ENCODE peak calls at places on chromosomes 3 and 15, in seven cellular contexts. L is heart right ventricle; W is psoas muscle; I is effector memory CD4-positive, alpha-beta T cell; C is NB4; O is bronchial epithelial cell; U is upper lobe of left lung. V is an unnamed sample.

GRCh38 chr15:45377630-45378148 is 655 bp downstream of the GATM start:
- DNase-seq in I (no peak), U (peak), L (peak), W (peak), C (no peak), O (no peak), V (no peak)

GRCh38 chr3:128226794-128227399 is 73.6 kb downstream of the EEFSEC start:
- DNase-seq in W (peak), C (peak), L (peak), U (peak), I (no peak), O (no peak), V (no peak)

GRCh38 chr3:13221491-13221890 is 148.3 kb upstream of the IQSEC1 start:
- DNase-seq in O (no peak), L (no peak), C (no peak), W (no peak), I (no peak), U (peak), V (no peak)

GRCh38 chr3:159913712-159914414 is 74.8 kb upstream of the IL12A start:
- DNase-seq in L (no peak), I (no peak), U (no peak), C (no peak), O (no peak), W (no peak), V (no peak)

GRCh38 chr3:117885046-117885445 is 1149.6 kb downstream of the IGSF11 start:
- DNase-seq in I (no peak), W (no peak), O (no peak), U (no peak), L (no peak), C (peak), V (no peak)

GRCh38 chr3:126753191-126754160 is 49.4 kb downstream of the CHCHD6 start:
- DNase-seq in I (no peak), C (no peak), U (peak), W (no peak), L (no peak), O (peak), V (no peak)

GRCh38 chr15:101088788-101089578 is 162.9 kb downstream of the CHSY1 start:
- DNase-seq in L (peak), U (peak), W (peak), C (peak), I (peak), O (peak), V (no peak)

GRCh38 chr3:64318001-64318400 is 92.7 kb upstream of the PRICKLE2 start:
- DNase-seq in W (no peak), I (no peak), C (no peak), O (no peak), U (no peak), L (no peak), V (no peak)

GRCh38 chr15:66698318-66698961 is 3.6 kb upstream of the SMAD6 start:
- DNase-seq in O (peak), I (no peak), C (peak), U (no peak), W (peak), L (peak), V (no peak)

GRCh38 chr15:58065011-58065444 is 483 bp downstream of the ALDH1A2 start:
- DNase-seq in L (peak), U (peak), C (no peak), O (no peak), I (no peak), W (peak), V (no peak)

GRCh38 chr15:71201471-71201870 is 86.2 kb downstream of the THSD4 start:
- DNase-seq in C (no peak), I (no peak), U (no peak), L (no peak), W (no peak), O (no peak), V (no peak)

GRCh38 chr15:99592135-99592845 is 26.5 kb downstream of the MEF2A start:
- DNase-seq in I (no peak), C (no peak), U (no peak), O (no peak), W (no peak), L (no peak), V (peak)

GRCh38 chr3:161854232-161854771 is 357.7 kb downstream of the OTOL1 start:
- DNase-seq in C (peak), O (peak), I (no peak), U (no peak), L (no peak), W (no peak), V (peak)

GRCh38 chr15:68576253-68577236 is 2.2 kb upstream of the CORO2B start:
- DNase-seq in I (no peak), C (no peak), L (no peak), U (no peak), O (no peak), W (no peak), V (no peak)

GRCh38 chr15:68278345-68279217 is 1.0 kb downstream of the FEM1B start:
- DNase-seq in I (no peak), W (no peak), O (peak), C (peak), U (no peak), L (no peak), V (no peak)

GRCh38 chr15:43299884-43300283 is 30.5 kb downstream of the LCMT2 start:
- DNase-seq in U (no peak), O (no peak), W (no peak), I (no peak), C (no peak), L (no peak), V (no peak)

GRCh38 chr15:98324341-98324970 is 323.9 kb upstream of the IGF1R start:
- DNase-seq in L (no peak), O (peak), I (no peak), C (no peak), W (no peak), U (no peak), V (no peak)

GRCh38 chr15:39199076-39199475 is 381.8 kb upstream of the THBS1 start:
- DNase-seq in I (no peak), C (no peak), O (no peak), W (no peak), U (no peak), L (peak), V (no peak)

GRCh38 chr3:114318295-114318694 is 24.5 kb downstream of the TIGIT start:
- DNase-seq in C (no peak), U (no peak), O (no peak), I (no peak), W (no peak), L (no peak), V (no peak)

GRCh38 chr3:197592361-197593045 is 36.7 kb upstream of the BDH1 start:
- DNase-seq in C (no peak), I (no peak), O (no peak), L (no peak), U (no peak), W (no peak), V (no peak)

GRCh38 chr3:52188586-52189404 is 9.2 kb upstream of the ALAS1 start:
- DNase-seq in W (no peak), O (no peak), I (no peak), C (peak), L (no peak), U (no peak), V (no peak)

GRCh38 chr3:123610331-123610730 is 25.5 kb upstream of the HACD2 start:
- DNase-seq in U (no peak), L (no peak), I (no peak), W (no peak), C (peak), O (no peak), V (no peak)

GRCh38 chr3:105497381-105497780 is 130.7 kb downstream of the ALCAM start:
- DNase-seq in C (no peak), W (no peak), O (no peak), U (no peak), I (no peak), L (no peak), V (no peak)

GRCh38 chr3:94028093-94028837 is at the start of gene STX19:
- DNase-seq in O (peak), C (no peak), W (no peak), U (no peak), I (no peak), L (no peak), V (no peak)

GRCh38 chr3:178382388-178383061 is 153.7 kb upstream of the KCNMB2 start:
- DNase-seq in I (no peak), L (no peak), O (no peak), W (no peak), U (no peak), C (no peak), V (peak)

GRCh38 chr3:137764001-137764433 is at the start of gene SOX14:
- DNase-seq in L (no peak), W (no peak), O (no peak), C (no peak), U (peak), I (no peak), V (no peak)

GRCh38 chr3:15629860-15630597 is 28.5 kb downstream of the BTD start:
- DNase-seq in W (no peak), C (peak), O (peak), U (no peak), I (peak), L (no peak), V (peak)

GRCh38 chr3:194056731-194057415 is 79.1 kb upstream of the HES1 start:
- DNase-seq in L (no peak), O (peak), C (no peak), I (no peak), W (no peak), U (no peak), V (no peak)

GRCh38 chr3:194058189-194058571 is 77.8 kb upstream of the HES1 start:
- DNase-seq in I (no peak), C (peak), W (peak), O (peak), U (peak), L (peak), V (no peak)

GRCh38 chr3:194054540-194054939 is 81.4 kb upstream of the HES1 start:
- DNase-seq in I (no peak), L (no peak), C (no peak), U (no peak), W (no peak), O (no peak), V (no peak)

GRCh38 chr3:194054941-194055340 is 81.0 kb upstream of the HES1 start:
- DNase-seq in W (no peak), U (no peak), I (no peak), L (no peak), O (no peak), C (no peak), V (no peak)

GRCh38 chr3:194057570-194058188 is 78.3 kb upstream of the HES1 start:
- DNase-seq in U (no peak), I (no peak), L (no peak), W (no peak), O (no peak), C (no peak), V (no peak)
- H3K4me3 ChIP-seq in U (peak), I (no peak), L (peak), W (peak), O (no peak), C (no peak), V (peak)

GRCh38 chr3:26622634-26623408 is at the start of gene LRRC3B:
- DNase-seq in O (no peak), I (no peak), W (no peak), U (peak), C (no peak), L (no peak), V (no peak)
- H3K4me3 ChIP-seq in O (no peak), I (no peak), W (peak), U (peak), C (no peak), L (peak), V (no peak)

GRCh38 chr3:48664313-48664644 is 1.6 kb upstream of the CELSR3 start:
- DNase-seq in W (no peak), O (no peak), C (no peak), I (no peak), U (no peak), L (no peak), V (no peak)
- H3K4me3 ChIP-seq in W (peak), O (no peak), C (no peak), I (no peak), U (no peak), L (peak), V (no peak)

DNA sequence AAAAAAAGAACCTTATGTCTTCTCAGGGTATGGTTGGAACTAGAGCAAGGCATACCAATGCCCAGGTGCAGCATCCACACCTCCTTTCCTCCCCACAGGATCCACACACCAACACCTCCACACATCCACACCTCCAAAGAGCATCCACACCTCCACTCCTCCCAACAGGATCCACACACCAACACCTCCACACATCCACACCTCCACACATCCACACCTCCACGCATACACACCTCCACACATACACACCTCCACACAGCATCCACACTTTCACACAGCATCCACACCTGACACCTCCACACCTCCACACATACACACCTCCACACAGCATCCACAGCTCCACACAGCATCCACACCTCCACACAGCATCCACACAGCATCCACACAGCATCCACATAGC is 5.3 kb downstream of the MESP1 start:
- DNase-seq in U (no peak), L (no peak), C (no peak), W (no peak), O (no peak), I (no peak), V (no peak)
- H3K4me3 ChIP-seq in U (no peak), L (no peak), C (no peak), W (no peak), O (no peak), I (no peak), V (no peak)

GRCh38 chr3:11638669-11639402 is 4.9 kb downstream of the VGLL4 start:
- DNase-seq in U (no peak), L (peak), W (no peak), O (no peak), C (no peak), I (no peak), V (no peak)
- H3K4me3 ChIP-seq in U (no peak), L (peak), W (peak), O (no peak), C (peak), I (no peak), V (peak)

GRCh38 chr3:111967071-111967470 is 11.8 kb upstream of the ABHD10 start:
- DNase-seq in W (no peak), O (no peak), I (no peak), C (no peak), L (no peak), U (no peak), V (no peak)
- H3K4me3 ChIP-seq in W (no peak), O (no peak), I (no peak), C (no peak), L (no peak), U (no peak), V (no peak)

DNA sequence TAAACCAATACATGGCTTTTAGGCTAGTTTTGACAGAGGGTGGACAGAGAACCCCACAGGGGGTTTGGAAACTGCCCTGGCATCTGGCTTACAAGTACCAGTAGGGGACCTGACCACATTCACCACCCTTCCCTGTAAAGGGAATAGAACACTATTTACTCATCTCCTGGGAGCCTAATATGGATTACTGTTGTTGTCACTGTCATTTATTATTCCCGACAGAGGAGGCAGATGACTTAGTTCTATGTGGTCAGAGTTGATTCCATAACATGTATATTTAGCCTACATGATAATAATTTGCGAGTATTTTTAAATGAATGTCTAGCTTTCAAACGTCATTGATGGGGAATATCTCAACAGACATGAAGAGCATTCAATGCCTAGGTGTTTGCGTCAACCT is 15.9 kb downstream of the ZBTB38 start:
- DNase-seq in L (no peak), I (no peak), O (no peak), U (no peak), C (no peak), W (no peak), V (no peak)
- H3K4me3 ChIP-seq in L (no peak), I (no peak), O (no peak), U (no peak), C (no peak), W (no peak), V (no peak)

DNA sequence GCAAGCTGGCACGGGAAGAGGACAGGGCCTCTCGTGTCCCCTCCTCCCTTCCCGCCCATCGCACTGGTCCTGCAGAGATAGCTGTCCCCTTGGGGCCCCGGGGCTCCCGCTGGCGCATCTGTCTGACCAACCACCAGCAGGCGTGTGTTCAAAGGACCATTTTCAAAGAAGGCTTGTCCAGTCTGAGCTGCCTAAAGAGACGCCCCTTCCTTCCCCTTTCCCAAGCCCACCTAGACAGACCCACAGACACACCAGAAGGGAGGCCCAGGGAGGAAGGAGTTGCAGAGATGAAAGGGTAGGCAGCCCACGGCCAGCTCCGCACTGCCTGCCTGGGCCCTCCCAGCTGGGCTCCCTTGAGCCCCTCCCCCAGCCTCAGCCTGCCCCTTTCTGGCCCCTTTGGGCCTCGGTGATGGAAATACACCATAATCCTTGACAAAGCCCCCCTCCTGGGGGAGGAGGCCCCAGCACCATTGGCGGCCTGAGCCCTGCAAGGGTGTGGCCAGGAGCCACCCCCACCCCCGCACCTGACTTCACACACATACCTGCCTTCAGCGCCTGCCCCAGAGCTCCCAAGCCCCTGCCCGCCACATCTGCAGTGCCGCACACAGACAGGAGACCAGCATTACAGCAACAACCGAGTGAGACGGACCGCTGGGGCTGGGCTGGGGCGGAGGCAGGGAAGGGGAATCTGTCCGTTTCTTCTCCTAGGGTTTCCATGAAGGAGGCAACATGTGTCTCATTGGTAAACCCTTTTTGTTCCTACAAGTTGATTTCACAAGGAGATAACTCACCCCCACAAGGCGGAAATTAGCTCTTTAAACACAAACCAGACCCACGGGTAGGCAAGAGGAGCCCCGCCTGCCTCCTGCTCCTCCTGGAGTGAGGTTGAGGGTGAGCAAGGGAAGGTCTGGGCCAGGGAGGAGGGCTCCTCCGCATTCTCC is at the start of gene STRA6:
- DNase-seq in C (peak), I (no peak), L (no peak), U (no peak), O (peak), W (no peak), V (peak)
- H3K4me3 ChIP-seq in C (peak), I (no peak), L (no peak), U (no peak), O (no peak), W (no peak), V (no peak)